ENCODE peak calls at places on chromosomes 16 and 17, in six cellular contexts. One of them, this sample, is unnamed.

GRCh38 chr16:1195393-1195666 is 29.7 kb downstream of the TPSG1 start:
- DNase-seq in iPS DF 19.7: no peak
- DNase-seq in EH: no peak
- DNase-seq in fibroblast of lung: no peak
- DNase-seq in dermis microvascular lymphatic vessel endothelial cell: no peak
- DNase-seq in SK-N-SH: no peak
- DNase-seq in this sample: no peak

GRCh38 chr16:2250652-2251280 is 621 bp downstream of the ECI1 start:
- DNase-seq in iPS DF 19.7: no peak
- DNase-seq in EH: peak; percentile 38
- DNase-seq in fibroblast of lung: no peak
- DNase-seq in dermis microvascular lymphatic vessel endothelial cell: no peak
- DNase-seq in SK-N-SH: no peak
- DNase-seq in this sample: peak; percentile 28

GRCh38 chr17:41176744-41177387 is 1.2 kb downstream of the KRTAP4-2 start:
- DNase-seq in iPS DF 19.7: no peak
- DNase-seq in EH: no peak
- DNase-seq in fibroblast of lung: no peak
- DNase-seq in dermis microvascular lymphatic vessel endothelial cell: no peak
- DNase-seq in SK-N-SH: no peak
- DNase-seq in this sample: no peak

GRCh38 chr17:35947156-35947585 is 3.7 kb upstream of the LYZL6 start:
- DNase-seq in iPS DF 19.7: peak; percentile 42
- DNase-seq in EH: peak; percentile 52
- DNase-seq in fibroblast of lung: peak; percentile 33
- DNase-seq in dermis microvascular lymphatic vessel endothelial cell: peak; percentile 23
- DNase-seq in SK-N-SH: peak; percentile 54
- DNase-seq in this sample: peak; percentile 55

GRCh38 chr16:3503513-3503912 is 2.7 kb downstream of the CLUAP1 start:
- DNase-seq in iPS DF 19.7: no peak
- DNase-seq in EH: no peak
- DNase-seq in fibroblast of lung: no peak
- DNase-seq in dermis microvascular lymphatic vessel endothelial cell: no peak
- DNase-seq in SK-N-SH: no peak
- DNase-seq in this sample: peak; percentile 43

GRCh38 chr16:1502092-1503004 is 9.2 kb downstream of the TELO2 start:
- DNase-seq in iPS DF 19.7: no peak
- DNase-seq in EH: no peak
- DNase-seq in fibroblast of lung: no peak
- DNase-seq in dermis microvascular lymphatic vessel endothelial cell: no peak
- DNase-seq in SK-N-SH: no peak
- DNase-seq in this sample: no peak

GRCh38 chr16:81483064-81483969 is 38.7 kb downstream of the CMIP start:
- DNase-seq in iPS DF 19.7: no peak
- DNase-seq in EH: peak; percentile 55
- DNase-seq in fibroblast of lung: peak; percentile 66
- DNase-seq in dermis microvascular lymphatic vessel endothelial cell: no peak
- DNase-seq in SK-N-SH: no peak
- DNase-seq in this sample: no peak

GRCh38 chr16:11801481-11802021 is 4.5 kb upstream of the ZC3H7A start:
- DNase-seq in iPS DF 19.7: no peak
- DNase-seq in EH: peak; percentile 74
- DNase-seq in fibroblast of lung: no peak
- DNase-seq in dermis microvascular lymphatic vessel endothelial cell: no peak
- DNase-seq in SK-N-SH: no peak
- DNase-seq in this sample: no peak

GRCh38 chr16:13269359-13269758 is 368.0 kb downstream of the SHISA9 start:
- DNase-seq in iPS DF 19.7: no peak
- DNase-seq in EH: no peak
- DNase-seq in fibroblast of lung: no peak
- DNase-seq in dermis microvascular lymphatic vessel endothelial cell: no peak
- DNase-seq in SK-N-SH: no peak
- DNase-seq in this sample: no peak

GRCh38 chr16:72664122-72664479 is 383.8 kb downstream of the ZFHX3 start:
- DNase-seq in iPS DF 19.7: no peak
- DNase-seq in EH: peak; percentile 22
- DNase-seq in fibroblast of lung: no peak
- DNase-seq in dermis microvascular lymphatic vessel endothelial cell: no peak
- DNase-seq in SK-N-SH: no peak
- DNase-seq in this sample: no peak

GRCh38 chr16:24553983-24554382 is 14.6 kb downstream of the RBBP6 start:
- DNase-seq in iPS DF 19.7: no peak
- DNase-seq in EH: no peak
- DNase-seq in fibroblast of lung: peak; percentile 58
- DNase-seq in dermis microvascular lymphatic vessel endothelial cell: no peak
- DNase-seq in SK-N-SH: no peak
- DNase-seq in this sample: no peak

GRCh38 chr17:28985950-28986713 is 19.7 kb downstream of the SEZ6 start:
- DNase-seq in iPS DF 19.7: no peak
- DNase-seq in EH: no peak
- DNase-seq in fibroblast of lung: no peak
- DNase-seq in dermis microvascular lymphatic vessel endothelial cell: no peak
- DNase-seq in SK-N-SH: no peak
- DNase-seq in this sample: no peak

GRCh38 chr16:79500305-79500704 is 100.2 kb downstream of the MAF start:
- DNase-seq in iPS DF 19.7: no peak
- DNase-seq in EH: no peak
- DNase-seq in fibroblast of lung: no peak
- DNase-seq in dermis microvascular lymphatic vessel endothelial cell: no peak
- DNase-seq in SK-N-SH: no peak
- DNase-seq in this sample: no peak

GRCh38 chr16:79349803-79350202 is 250.7 kb downstream of the MAF start:
- DNase-seq in iPS DF 19.7: no peak
- DNase-seq in EH: no peak
- DNase-seq in fibroblast of lung: no peak
- DNase-seq in dermis microvascular lymphatic vessel endothelial cell: no peak
- DNase-seq in SK-N-SH: no peak
- DNase-seq in this sample: no peak

GRCh38 chr17:28953444-28954118 is 2.3 kb upstream of the PHF12 start:
- DNase-seq in iPS DF 19.7: peak; percentile 82
- DNase-seq in EH: peak; percentile 42
- DNase-seq in fibroblast of lung: no peak
- DNase-seq in dermis microvascular lymphatic vessel endothelial cell: no peak
- DNase-seq in SK-N-SH: peak; percentile 61
- DNase-seq in this sample: peak; percentile 57

GRCh38 chr16:12771341-12771798 is 32.3 kb downstream of the CPPED1 start:
- DNase-seq in iPS DF 19.7: no peak
- DNase-seq in EH: peak; percentile 9
- DNase-seq in fibroblast of lung: no peak
- DNase-seq in dermis microvascular lymphatic vessel endothelial cell: no peak
- DNase-seq in SK-N-SH: no peak
- DNase-seq in this sample: no peak

This sample was measured in lung microvascular endothelial cell.